ENCODE peak calls at places on chromosome 9, in six cellular contexts. E, H, J, A, M and Y are unnamed samples. For H3K4me1 and H3K27me3, the result is how much of the 10 kb centered on the place peaks cover.

GRCh38 chr9:842918-843468 is 1.5 kb downstream of the DMRT1 start:
- DNase-seq in A (no peak), E (no peak), J (no peak), M (no peak), H (no peak), Y (no peak)

GRCh38 chr9:88403340-88403739 is 15.1 kb downstream of the SPIN1 start:
- DNase-seq in J (no peak), H (no peak), M (no peak), E (no peak), A (no peak), Y (no peak)

GRCh38 chr9:116435706-116436105 is 251.4 kb upstream of the TRIM32 start:
- DNase-seq in J (no peak), H (no peak), E (peak), A (no peak), M (no peak), Y (peak)

GRCh38 chr9:89664896-89665329 is 60.1 kb downstream of the GADD45G start:
- DNase-seq in H (no peak), J (peak), A (peak), E (no peak), M (no peak), Y (no peak)

GRCh38 chr9:76628155-76628554 is 136.1 kb upstream of the PCA3 start:
- DNase-seq in J (no peak), H (no peak), M (no peak), A (no peak), E (no peak), Y (no peak)

GRCh38 chr9:8648271-8648670 is 848.7 kb upstream of the DMAC1 start:
- DNase-seq in A (no peak), E (peak), J (no peak), H (no peak), M (no peak), Y (no peak)

GRCh38 chr9:77960356-77961153 is 71.1 kb downstream of the GNAQ start:
- DNase-seq in A (no peak), J (no peak), E (no peak), M (no peak), H (peak), Y (peak)

GRCh38 chr9:113941056-113941455 is 64.9 kb downstream of the ZNF618 start:
- DNase-seq in A (no peak), E (no peak), H (no peak), J (no peak), M (no peak), Y (peak)

GRCh38 chr9:106309925-106310324 is 553.0 kb upstream of the ZNF462 start:
- DNase-seq in A (no peak), M (no peak), J (no peak), H (no peak), E (no peak), Y (no peak)

GRCh38 chr9:110015759-110016158 is 192.2 kb downstream of the C9orf152 start:
- DNase-seq in A (peak), M (peak), J (no peak), H (no peak), E (peak), Y (peak)

GRCh38 chr9:137959641-137960411 is 82.2 kb downstream of the CACNA1B start:
- DNase-seq in H (no peak), A (no peak), J (no peak), M (no peak), E (no peak), Y (no peak)

GRCh38 chr9:137960496-137960895 is 82.9 kb downstream of the CACNA1B start:
- DNase-seq in A (no peak), M (no peak), J (no peak), E (no peak), H (peak), Y (no peak)

GRCh38 chr9:137965177-137965795 is 87.7 kb downstream of the CACNA1B start:
- DNase-seq in J (no peak), H (no peak), M (no peak), A (no peak), E (no peak), Y (no peak)

GRCh38 chr9:137967280-137967943 is 89.8 kb downstream of the CACNA1B start:
- DNase-seq in M (no peak), J (no peak), H (no peak), E (no peak), A (no peak), Y (no peak)

DNA sequence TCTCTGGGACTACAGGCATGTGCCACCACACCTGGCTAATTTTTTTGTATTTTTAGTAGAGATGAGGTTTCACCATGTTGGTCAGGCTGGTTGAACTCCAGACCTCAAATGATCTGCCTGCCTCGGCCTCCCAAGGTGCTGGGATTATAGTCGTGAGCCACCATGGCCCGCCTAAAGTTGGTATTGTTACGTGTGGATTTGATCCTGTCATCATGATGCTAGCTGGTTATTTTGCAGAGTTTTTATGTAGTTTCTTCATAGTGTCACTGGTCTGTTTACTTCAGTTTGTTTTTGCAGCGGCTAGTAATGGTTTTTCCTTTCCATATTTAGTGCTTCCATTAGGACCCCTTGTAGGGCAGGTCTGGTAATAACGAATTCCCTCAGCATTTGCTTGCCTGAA is 85.9 kb downstream of the CACNA1B start:
- DNase-seq in M (no peak), E (no peak), J (no peak), H (no peak), A (no peak), Y (no peak)
- H3K4me1 ChIP-seq in M (under half), E (under half), J (under half), H (under half), A (under half), Y (under half)

DNA sequence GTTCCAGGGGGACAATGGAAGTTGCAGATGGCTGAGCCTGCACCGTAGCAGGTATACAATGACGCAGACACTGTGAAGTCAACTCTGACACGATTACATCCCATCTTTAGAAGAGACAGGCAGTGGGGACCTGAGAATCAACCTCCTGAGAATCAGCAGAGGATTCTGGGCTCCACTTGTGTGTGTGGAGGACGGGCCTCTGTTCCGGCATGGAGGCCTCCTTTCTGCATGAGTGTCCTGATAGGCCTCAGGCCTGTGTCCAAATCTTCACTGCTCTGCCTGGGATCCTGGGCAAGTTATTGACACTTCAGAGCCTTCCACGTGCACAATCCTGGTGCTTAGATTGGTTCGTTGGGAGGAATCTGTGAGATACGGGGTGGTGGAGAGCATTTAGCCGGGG is 151.2 kb upstream of the COL5A1 start:
- DNase-seq in A (no peak), E (no peak), M (no peak), J (no peak), H (no peak), Y (no peak)
- H3K27me3 ChIP-seq in A (under half), E (under half), M (under half), J (under half), H (under half), Y (under half)

DNA sequence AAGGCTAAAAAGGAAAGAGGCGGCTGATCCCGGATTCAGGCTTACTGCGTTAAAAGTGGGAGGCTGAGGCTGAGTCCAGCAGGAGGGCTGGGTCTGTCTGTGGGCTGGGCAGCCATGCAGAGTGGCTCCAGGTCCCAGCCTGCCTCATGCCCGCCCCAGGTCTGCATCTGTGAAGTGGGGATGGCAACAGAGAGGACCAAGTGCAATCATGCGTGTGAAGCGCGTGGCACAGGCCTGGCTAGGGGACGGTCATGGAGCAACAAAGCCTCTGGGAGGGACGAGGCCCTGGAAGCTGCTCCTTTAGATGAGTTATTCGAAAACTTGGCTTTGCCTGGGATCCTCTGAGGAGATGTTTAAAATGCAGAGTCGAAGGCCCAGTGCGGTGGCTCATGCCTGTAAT is 30.4 kb upstream of the BARHL1 start:
- DNase-seq in M (no peak), A (no peak), E (no peak), J (no peak), H (no peak), Y (no peak)
- H3K9ac ChIP-seq in M (no peak), A (no peak), E (no peak), J (no peak), H (no peak), Y (no peak)

GRCh38 chr9:124266826-124267201 is 9.1 kb downstream of the NEK6 start:
- DNase-seq in M (no peak), E (no peak), A (no peak), J (no peak), H (no peak), Y (no peak)

GRCh38 chr9:124266139-124266825 is 8.5 kb downstream of the NEK6 start:
- DNase-seq in J (no peak), M (peak), H (no peak), A (no peak), E (peak), Y (no peak)

GRCh38 chr9:124268248-124268647 is 10.5 kb downstream of the NEK6 start:
- DNase-seq in M (no peak), J (no peak), E (no peak), A (no peak), H (no peak), Y (no peak)

GRCh38 chr9:124269556-124269955 is 11.8 kb downstream of the NEK6 start:
- DNase-seq in A (no peak), H (no peak), M (no peak), J (no peak), E (no peak), Y (no peak)

GRCh38 chr9:124267271-124267807 is 9.6 kb downstream of the NEK6 start:
- DNase-seq in A (peak), J (peak), H (no peak), M (peak), E (peak), Y (peak)
- H3K4me1 ChIP-seq in A (under half), J (under half), H (under half), M (half or more), E (half or more), Y (half or more)

GRCh38 chr9:126128494-126129142 is 198.0 kb upstream of the MVB12B start:
- DNase-seq in H (no peak), E (no peak), A (no peak), J (no peak), M (no peak), Y (no peak)
- H3K27me3 ChIP-seq in H (under half), E (under half), A (under half), J (under half), M (under half), Y (under half)

GRCh38 chr9:91803143-91803940 is 146.7 kb downstream of the ROR2 start:
- DNase-seq in A (no peak), H (no peak), J (no peak), M (no peak), E (peak), Y (peak)

GRCh38 chr9:91800473-91800872 is 149.6 kb downstream of the ROR2 start:
- DNase-seq in J (no peak), M (no peak), A (no peak), H (no peak), E (no peak), Y (no peak)

GRCh38 chr9:91795500-91796241 is 154.4 kb downstream of the ROR2 start:
- DNase-seq in J (no peak), H (no peak), A (peak), M (no peak), E (no peak), Y (peak)

GRCh38 chr9:91802391-91802790 is 147.6 kb downstream of the ROR2 start:
- DNase-seq in M (no peak), J (no peak), H (no peak), A (no peak), E (no peak), Y (no peak)

DNA sequence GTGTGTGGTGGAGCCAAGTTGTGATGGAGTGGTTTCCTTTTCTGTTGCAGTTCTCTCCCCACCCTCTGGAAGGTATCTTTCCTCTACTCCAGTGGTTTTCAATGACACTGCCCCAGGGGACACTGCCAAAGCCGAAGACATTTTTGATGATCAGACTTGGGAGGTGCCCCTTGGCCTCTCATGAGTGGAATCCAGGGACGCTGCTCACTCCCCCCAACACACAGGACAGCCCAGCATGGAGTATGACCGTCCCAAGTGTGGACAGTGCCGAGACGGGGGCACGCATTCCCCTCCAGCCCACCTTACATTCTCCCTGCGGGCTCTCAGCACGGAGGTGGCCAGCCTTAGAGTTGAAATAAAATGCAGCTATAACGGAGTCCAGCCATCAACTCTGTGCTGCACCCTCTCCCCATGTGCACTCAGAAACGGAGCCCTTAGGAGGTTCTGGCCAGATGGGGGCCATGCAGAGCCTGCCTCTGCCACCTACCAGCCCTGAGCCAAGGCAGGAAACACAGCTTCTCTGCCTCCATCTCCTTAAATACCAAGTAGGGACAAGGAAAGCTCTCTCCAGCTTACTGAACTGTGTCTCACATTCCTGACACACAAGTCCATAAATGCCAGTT is 150.8 kb downstream of the ROR2 start:
- DNase-seq in E (no peak), A (no peak), H (no peak), M (no peak), J (no peak), Y (no peak)
- H3K9ac ChIP-seq in E (no peak), A (no peak), H (peak), M (no peak), J (no peak), Y (no peak)